ENCODE peak calls at places on chromosomes 3 and 15, in nine cellular contexts. S is mucosa of descending colon; A is nucleus accumbens; O is WTC11; C is activated CD4-positive, CD25-positive, alpha-beta regulatory T cell; B is fibroblast of the conjunctiva; D is COR-L47; E is activated naive CD4-positive, alpha-beta T cell treated with anti-CD3 and anti-CD28 coated beads, Interleukin-2, amount 10 ng/mL, durations not matched to agents 7 days and 5 days; U is GM23248. Y is an unnamed sample.

GRCh38 chr15:75904241-75904631 is 558 bp downstream of the FBXO22 start:
- DNase-seq in O (peak), U (peak), A (no peak), E (peak), D (peak), B (no peak), C (no peak), S (peak), Y (peak)

GRCh38 chr3:101179637-101180036 is 140.7 kb downstream of the IMPG2 start:
- DNase-seq in B (no peak), C (no peak), E (no peak), D (no peak), O (no peak), S (no peak), U (peak), A (no peak), Y (peak)

GRCh38 chr15:51401872-51402517 is 60.5 kb downstream of the GLDN start:
- DNase-seq in A (no peak), C (no peak), D (peak), U (peak), B (no peak), S (peak), O (peak), E (no peak), Y (peak)

GRCh38 chr3:33716227-33716626 is 1.8 kb downstream of the CLASP2 start:
- DNase-seq in O (no peak), U (peak), C (no peak), B (no peak), A (no peak), D (no peak), S (peak), E (no peak), Y (no peak)

GRCh38 chr3:189457201-189457607 is 174.0 kb upstream of the TP63 start:
- DNase-seq in A (no peak), D (no peak), S (no peak), U (peak), E (no peak), C (no peak), O (no peak), B (no peak), Y (no peak)

GRCh38 chr15:49045691-49046112 is 544 bp downstream of the SECISBP2L start:
- DNase-seq in C (no peak), S (peak), B (no peak), U (peak), E (no peak), A (peak), O (no peak), D (no peak), Y (peak)

GRCh38 chr3:127002195-127003174 is 19.6 kb downstream of the PLXNA1 start:
- DNase-seq in A (no peak), U (peak), B (peak), S (peak), C (no peak), E (no peak), D (no peak), O (peak), Y (peak)

GRCh38 chr3:17431004-17431403 is 311.4 kb downstream of the TBC1D5 start:
- DNase-seq in E (no peak), A (no peak), U (peak), O (no peak), C (no peak), S (no peak), B (peak), D (no peak), Y (peak)

GRCh38 chr3:142777927-142778326 is 54.1 kb downstream of the TRPC1 start:
- DNase-seq in D (no peak), S (no peak), B (no peak), E (no peak), A (no peak), C (no peak), U (no peak), O (no peak), Y (no peak)

GRCh38 chr3:118803096-118803476 is 231.6 kb downstream of the IGSF11 start:
- DNase-seq in E (no peak), B (no peak), U (no peak), O (no peak), S (no peak), C (no peak), D (no peak), A (no peak), Y (no peak)

GRCh38 chr3:104878395-104878794 is 488.3 kb upstream of the ALCAM start:
- DNase-seq in S (no peak), C (no peak), U (peak), B (no peak), A (no peak), O (no peak), D (no peak), E (no peak), Y (peak)

Y was measured in AG20443.